ENCODE peak calls at places on chromosomes 4 and X, in six cellular contexts. One of them, this sample, is unnamed.

GRCh38 chr4:45036677-45037076 is 310.3 kb upstream of the GNPDA2 start:
- DNase-seq in A549: no peak
- DNase-seq in OCI-LY7: no peak
- DNase-seq in psoas muscle: no peak
- DNase-seq in CD8-positive, alpha-beta T cell: no peak
- DNase-seq in hepatocyte: peak; percentile 19
- DNase-seq in this sample: no peak

GRCh38 chrX:119067023-119067739 is 5.6 kb upstream of the CT47C1 start:
- DNase-seq in OCI-LY7: peak; percentile 43
- DNase-seq in A549: peak; percentile 50
- DNase-seq in psoas muscle: peak; percentile 60
- DNase-seq in CD8-positive, alpha-beta T cell: no peak
- DNase-seq in hepatocyte: peak; percentile 69
- DNase-seq in this sample: peak; percentile 63

GRCh38 chr4:81790477-81790876 is 318.8 kb upstream of the RASGEF1B start:
- DNase-seq in OCI-LY7: no peak
- DNase-seq in A549: no peak
- DNase-seq in psoas muscle: no peak
- DNase-seq in hepatocyte: no peak
- DNase-seq in CD8-positive, alpha-beta T cell: no peak
- DNase-seq in this sample: no peak

GRCh38 chrX:73768886-73769285 is 205.9 kb downstream of the CHIC1 start:
- DNase-seq in A549: no peak
- DNase-seq in OCI-LY7: no peak
- DNase-seq in hepatocyte: no peak
- DNase-seq in CD8-positive, alpha-beta T cell: no peak
- DNase-seq in psoas muscle: no peak
- DNase-seq in this sample: no peak

GRCh38 chr4:115972967-115973366 is 859.5 kb upstream of the NDST4 start:
- DNase-seq in CD8-positive, alpha-beta T cell: no peak
- DNase-seq in OCI-LY7: no peak
- DNase-seq in A549: no peak
- DNase-seq in psoas muscle: no peak
- DNase-seq in hepatocyte: no peak
- DNase-seq in this sample: no peak

GRCh38 chr4:98446499-98447375 is 185.6 kb downstream of the RAP1GDS1 start:
- DNase-seq in psoas muscle: peak; percentile 50
- DNase-seq in CD8-positive, alpha-beta T cell: peak; percentile 40
- DNase-seq in A549: no peak
- DNase-seq in OCI-LY7: peak; percentile 65
- DNase-seq in hepatocyte: no peak
- DNase-seq in this sample: no peak

GRCh38 chr4:149676076-149676475 is 139.6 kb downstream of the IQCM start:
- DNase-seq in psoas muscle: no peak
- DNase-seq in hepatocyte: no peak
- DNase-seq in A549: no peak
- DNase-seq in OCI-LY7: no peak
- DNase-seq in CD8-positive, alpha-beta T cell: no peak
- DNase-seq in this sample: no peak

GRCh38 chr4:138869165-138869564 is 146.4 kb upstream of the NOCT start:
- DNase-seq in OCI-LY7: no peak
- DNase-seq in CD8-positive, alpha-beta T cell: no peak
- DNase-seq in A549: no peak
- DNase-seq in psoas muscle: no peak
- DNase-seq in hepatocyte: no peak
- DNase-seq in this sample: no peak

GRCh38 chrX:21972721-21973120 is 32.2 kb downstream of the SMS start:
- DNase-seq in CD8-positive, alpha-beta T cell: peak; percentile 2
- DNase-seq in hepatocyte: no peak
- DNase-seq in A549: peak; percentile 35
- DNase-seq in OCI-LY7: no peak
- DNase-seq in psoas muscle: no peak
- DNase-seq in this sample: peak; percentile 41

GRCh38 chrX:56564921-56565861 is 1.8 kb downstream of the UBQLN2 start:
- DNase-seq in A549: peak; percentile 2
- DNase-seq in psoas muscle: no peak
- DNase-seq in hepatocyte: peak; percentile 4
- DNase-seq in CD8-positive, alpha-beta T cell: no peak
- DNase-seq in OCI-LY7: peak; percentile 20
- DNase-seq in this sample: no peak

GRCh38 chr4:119040711-119041185 is 94.9 kb upstream of the MYOZ2 start:
- DNase-seq in psoas muscle: peak; percentile 84
- DNase-seq in CD8-positive, alpha-beta T cell: no peak
- DNase-seq in hepatocyte: no peak
- DNase-seq in OCI-LY7: no peak
- DNase-seq in A549: no peak
- DNase-seq in this sample: no peak

GRCh38 chrX:23820235-23820782 is 37.3 kb downstream of the SAT1 start:
- DNase-seq in CD8-positive, alpha-beta T cell: no peak
- DNase-seq in OCI-LY7: no peak
- DNase-seq in A549: no peak
- DNase-seq in hepatocyte: no peak
- DNase-seq in psoas muscle: no peak
- DNase-seq in this sample: peak; percentile 11

GRCh38 chr4:80365928-80366327 is 30.4 kb downstream of the CFAP299 start:
- DNase-seq in A549: peak; percentile 14
- DNase-seq in psoas muscle: peak; percentile 61
- DNase-seq in hepatocyte: peak; percentile 75
- DNase-seq in OCI-LY7: peak; percentile 92
- DNase-seq in CD8-positive, alpha-beta T cell: peak; percentile 34
- DNase-seq in this sample: peak; percentile 52
- TF ChIP-seq CTCF in A549: peak; percentile 14
- TF ChIP-seq CTCF in psoas muscle: peak; percentile 63
- TF ChIP-seq CTCF in hepatocyte: peak; percentile 74
- TF ChIP-seq CTCF in OCI-LY7: peak; percentile 92
- TF ChIP-seq CTCF in CD8-positive, alpha-beta T cell: peak; percentile 75
- TF ChIP-seq CTCF in this sample: peak; percentile 33

GRCh38 chrX:154836163-154836562 is 1.7 kb upstream of the SMIM9 start:
- DNase-seq in OCI-LY7: no peak
- DNase-seq in A549: no peak
- DNase-seq in hepatocyte: no peak
- DNase-seq in psoas muscle: no peak
- DNase-seq in CD8-positive, alpha-beta T cell: no peak
- DNase-seq in this sample: no peak

GRCh38 chrX:154840856-154841255 is 6.4 kb upstream of the SMIM9 start:
- DNase-seq in CD8-positive, alpha-beta T cell: no peak
- DNase-seq in A549: peak; percentile 54
- DNase-seq in psoas muscle: no peak
- DNase-seq in hepatocyte: peak; percentile 23
- DNase-seq in OCI-LY7: peak; percentile 39
- DNase-seq in this sample: peak; percentile 3
- TF ChIP-seq CTCF in CD8-positive, alpha-beta T cell: peak; percentile 58
- TF ChIP-seq CTCF in A549: peak; percentile 58
- TF ChIP-seq CTCF in psoas muscle: peak; percentile 44
- TF ChIP-seq CTCF in hepatocyte: peak; percentile 44
- TF ChIP-seq CTCF in OCI-LY7: peak; percentile 76
- TF ChIP-seq CTCF in this sample: peak; percentile 24

GRCh38 chrX:71623105-71623450 is 4.8 kb upstream of the CXCR3 start:
- DNase-seq in OCI-LY7: no peak
- DNase-seq in A549: no peak
- DNase-seq in hepatocyte: no peak
- DNase-seq in CD8-positive, alpha-beta T cell: no peak
- DNase-seq in psoas muscle: no peak
- DNase-seq in this sample: no peak

GRCh38 chrX:71621644-71622346 is 3.5 kb upstream of the CXCR3 start:
- DNase-seq in A549: no peak
- DNase-seq in hepatocyte: no peak
- DNase-seq in psoas muscle: no peak
- DNase-seq in CD8-positive, alpha-beta T cell: no peak
- DNase-seq in OCI-LY7: no peak
- DNase-seq in this sample: no peak

GRCh38 chrX:71625471-71625870 is 7.2 kb upstream of the CXCR3 start:
- DNase-seq in A549: no peak
- DNase-seq in psoas muscle: no peak
- DNase-seq in CD8-positive, alpha-beta T cell: no peak
- DNase-seq in OCI-LY7: no peak
- DNase-seq in hepatocyte: no peak
- DNase-seq in this sample: no peak

GRCh38 chrX:71623714-71624113 is 5.4 kb upstream of the CXCR3 start:
- DNase-seq in hepatocyte: no peak
- DNase-seq in CD8-positive, alpha-beta T cell: no peak
- DNase-seq in psoas muscle: no peak
- DNase-seq in OCI-LY7: no peak
- DNase-seq in A549: no peak
- DNase-seq in this sample: no peak

DNA sequence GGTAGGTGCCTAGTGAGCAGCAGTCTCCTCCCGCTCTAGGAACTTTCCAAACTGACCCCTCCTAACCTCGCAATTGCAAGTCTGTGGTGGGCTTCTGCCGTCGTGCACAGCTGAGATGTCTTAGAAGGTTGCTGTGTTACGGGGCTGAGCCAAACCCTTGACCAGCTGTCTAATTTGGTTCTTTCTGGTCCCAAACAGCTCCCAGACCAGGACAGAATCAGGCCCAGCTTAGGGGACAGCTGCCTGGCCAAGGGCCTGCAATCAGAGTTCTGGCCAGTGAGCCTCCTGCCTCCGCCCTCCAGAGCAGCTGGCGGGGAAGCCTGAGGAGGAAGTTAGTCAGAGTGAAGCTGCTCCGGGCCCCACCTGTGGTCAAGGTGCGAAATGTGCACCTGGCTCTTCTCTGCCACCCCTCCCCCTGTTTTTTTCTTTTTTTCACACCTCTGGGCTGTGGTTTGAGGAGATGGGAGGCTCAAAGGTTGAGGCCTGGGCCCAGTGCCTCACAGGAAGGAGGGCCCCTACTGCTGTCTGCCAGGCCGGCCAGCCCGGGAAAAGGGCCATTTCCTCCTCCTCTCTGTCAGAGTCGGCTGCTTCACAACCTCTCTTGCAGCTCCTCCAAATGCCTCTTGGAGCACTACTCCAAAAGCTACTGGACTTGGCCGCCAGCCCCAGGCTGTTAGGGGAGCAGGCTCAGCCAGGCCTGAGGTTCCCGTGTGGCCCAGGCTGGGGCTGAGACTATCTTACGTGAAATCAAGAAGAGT is 4.2 kb upstream of the CXCR3 start:
- DNase-seq in OCI-LY7: peak; percentile 76
- DNase-seq in hepatocyte: peak; percentile 77
- DNase-seq in A549: peak; percentile 20
- DNase-seq in psoas muscle: peak; percentile 89
- DNase-seq in CD8-positive, alpha-beta T cell: peak; percentile 42
- DNase-seq in this sample: peak; percentile 45
- TF ChIP-seq CTCF in OCI-LY7: no peak
- TF ChIP-seq CTCF in hepatocyte: no peak
- TF ChIP-seq CTCF in A549: no peak
- TF ChIP-seq CTCF in psoas muscle: peak; percentile 29
- TF ChIP-seq CTCF in CD8-positive, alpha-beta T cell: no peak
- TF ChIP-seq CTCF in this sample: no peak

GRCh38 chrX:125998432-125998831 is 167.7 kb downstream of the DCAF12L2 start:
- DNase-seq in psoas muscle: no peak
- DNase-seq in OCI-LY7: peak; percentile 1
- DNase-seq in hepatocyte: peak; percentile 14
- DNase-seq in A549: peak; percentile 2
- DNase-seq in CD8-positive, alpha-beta T cell: no peak
- DNase-seq in this sample: no peak
- TF ChIP-seq CTCF in psoas muscle: peak; percentile 9
- TF ChIP-seq CTCF in OCI-LY7: peak; percentile 67
- TF ChIP-seq CTCF in hepatocyte: peak; percentile 53
- TF ChIP-seq CTCF in A549: peak; percentile 16
- TF ChIP-seq CTCF in CD8-positive, alpha-beta T cell: no peak
- TF ChIP-seq CTCF in this sample: no peak

DNA sequence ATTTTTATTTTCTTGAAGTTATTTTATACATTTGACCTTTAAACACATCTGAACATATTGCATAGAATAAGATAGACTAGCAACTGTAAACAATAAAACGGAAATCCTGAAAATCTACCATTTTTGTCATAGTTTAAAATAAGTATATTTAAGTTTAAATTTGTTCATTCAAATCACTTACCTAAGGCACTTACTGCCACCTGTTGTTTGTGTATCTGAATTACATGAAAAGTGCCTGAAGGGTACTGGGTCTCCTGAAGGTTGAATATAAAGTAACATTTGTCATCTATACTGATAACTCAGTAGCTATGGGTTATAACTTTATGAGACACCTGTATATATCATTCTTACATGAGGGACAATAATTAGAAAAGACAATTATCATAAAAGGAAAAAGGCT is 38.6 kb downstream of the TRPC5 start:
- DNase-seq in A549: peak; percentile 34
- DNase-seq in OCI-LY7: peak; percentile 2
- DNase-seq in psoas muscle: no peak
- DNase-seq in CD8-positive, alpha-beta T cell: no peak
- DNase-seq in hepatocyte: peak; percentile 36
- DNase-seq in this sample: peak; percentile 5
- TF ChIP-seq CTCF in A549: peak; percentile 37
- TF ChIP-seq CTCF in OCI-LY7: peak; percentile 64
- TF ChIP-seq CTCF in psoas muscle: no peak
- TF ChIP-seq CTCF in CD8-positive, alpha-beta T cell: no peak
- TF ChIP-seq CTCF in hepatocyte: peak; percentile 60
- TF ChIP-seq CTCF in this sample: no peak

DNA sequence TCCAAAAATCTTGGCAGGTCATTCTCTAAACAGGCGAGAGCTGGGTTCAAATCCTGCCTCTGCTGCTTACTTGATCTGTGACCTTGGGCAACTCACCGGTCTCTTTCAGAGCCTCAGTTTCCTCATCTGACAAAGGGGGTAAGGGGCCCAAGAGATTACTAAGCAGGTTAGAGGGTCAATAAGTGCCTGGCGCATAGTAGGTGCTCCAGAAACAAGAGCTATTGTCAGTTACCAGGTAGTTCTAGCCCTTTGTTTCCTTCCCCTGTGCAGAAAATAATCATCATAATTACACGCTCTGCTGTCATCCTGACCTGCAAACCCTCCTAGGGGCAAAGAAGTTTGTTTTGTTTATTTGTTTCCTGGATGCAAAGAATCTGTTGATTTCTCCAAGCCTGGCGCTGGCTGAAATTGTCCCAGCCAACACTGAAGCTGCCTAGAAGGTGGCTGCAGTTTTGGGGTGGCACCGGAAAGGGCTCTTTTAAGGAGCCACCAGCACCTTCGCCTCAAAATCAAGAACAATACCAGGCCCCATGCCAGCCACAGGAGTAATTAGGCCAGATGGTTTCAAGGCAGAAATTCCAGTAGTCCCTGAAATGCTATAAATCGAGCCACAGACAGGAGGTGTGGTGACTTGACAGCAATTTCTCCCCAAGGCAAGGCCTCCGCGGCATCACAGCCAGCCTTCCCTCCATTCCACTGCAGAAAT is 10.2 kb upstream of the KIAA0232 start:
- DNase-seq in OCI-LY7: no peak
- DNase-seq in psoas muscle: peak; percentile 23
- DNase-seq in hepatocyte: no peak
- DNase-seq in CD8-positive, alpha-beta T cell: no peak
- DNase-seq in A549: no peak
- DNase-seq in this sample: no peak
- TF ChIP-seq CTCF in OCI-LY7: no peak
- TF ChIP-seq CTCF in psoas muscle: no peak
- TF ChIP-seq CTCF in hepatocyte: no peak
- TF ChIP-seq CTCF in CD8-positive, alpha-beta T cell: no peak
- TF ChIP-seq CTCF in A549: no peak
- TF ChIP-seq CTCF in this sample: no peak

DNA sequence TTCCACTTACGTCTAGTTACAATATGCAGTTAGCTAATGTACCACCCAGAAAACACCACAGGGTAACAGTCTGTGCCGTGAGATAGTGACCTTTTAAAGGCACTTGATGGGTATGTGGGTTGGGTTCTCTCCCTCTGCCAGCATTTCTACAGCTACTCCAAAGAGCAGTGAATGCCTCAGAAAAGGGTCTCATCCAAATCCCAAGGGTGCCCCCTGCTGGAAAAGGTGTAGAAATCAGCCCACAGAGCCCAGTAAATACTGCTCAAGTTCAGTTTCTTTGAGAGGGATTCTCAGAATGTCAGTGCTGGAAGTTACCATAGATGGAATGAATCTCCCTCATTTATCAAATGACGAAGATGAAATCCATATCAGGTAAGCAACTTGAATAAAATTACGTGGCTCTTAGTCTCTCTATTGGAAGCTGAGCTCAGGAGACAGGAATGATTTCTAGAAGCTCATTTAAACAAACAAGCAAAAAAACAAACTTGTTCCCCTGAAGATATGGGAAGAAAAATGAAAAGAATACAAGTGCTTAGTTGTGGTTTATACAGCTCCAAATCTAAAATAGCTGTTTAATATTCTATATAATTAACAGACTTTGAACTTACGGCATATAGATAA is 9.5 kb downstream of the RNF175 start:
- DNase-seq in A549: peak; percentile 51
- DNase-seq in psoas muscle: no peak
- DNase-seq in OCI-LY7: peak; percentile 83
- DNase-seq in hepatocyte: peak; percentile 91
- DNase-seq in CD8-positive, alpha-beta T cell: peak; percentile 50
- DNase-seq in this sample: peak; percentile 78
- TF ChIP-seq CTCF in A549: peak; percentile 60
- TF ChIP-seq CTCF in psoas muscle: peak; percentile 48
- TF ChIP-seq CTCF in OCI-LY7: peak; percentile 90
- TF ChIP-seq CTCF in hepatocyte: peak; percentile 84
- TF ChIP-seq CTCF in CD8-positive, alpha-beta T cell: peak; percentile 76
- TF ChIP-seq CTCF in this sample: peak; percentile 52